ENCODE peak calls at places on chromosomes 12 and 14, in ten cellular contexts. One of them, this sample, is unnamed.

GRCh38 chr14:76324133-76324532 is 51.8 kb upstream of the ESRRB start:
- DNase-seq in pancreas: no peak
- DNase-seq in RWPE1: no peak
- DNase-seq in T47D: no peak
- DNase-seq in SK-N-DZ: no peak
- DNase-seq in effector memory CD4-positive, alpha-beta T cell: no peak
- DNase-seq in T-helper 2 cell: no peak
- DNase-seq in activated CD8-positive, alpha-beta memory T cell treated with anti-CD3 and anti-CD28 coated beads, Interleukin-2, amount 50 U/mL, for 4 hours: no peak
- DNase-seq in hypothalamus: no peak
- DNase-seq in heart left ventricle: no peak
- DNase-seq in this sample: no peak

GRCh38 chr12:100279612-100280244 is 12.8 kb downstream of the SCYL2 start:
- DNase-seq in T-helper 2 cell: no peak
- DNase-seq in effector memory CD4-positive, alpha-beta T cell: no peak
- DNase-seq in hypothalamus: no peak
- DNase-seq in heart left ventricle: no peak
- DNase-seq in RWPE1: no peak
- DNase-seq in T47D: peak; percentile 33
- DNase-seq in activated CD8-positive, alpha-beta memory T cell treated with anti-CD3 and anti-CD28 coated beads, Interleukin-2, amount 50 U/mL, for 4 hours: no peak
- DNase-seq in SK-N-DZ: no peak
- DNase-seq in pancreas: no peak
- DNase-seq in this sample: no peak

GRCh38 chr12:38399711-38400205 is 83.2 kb downstream of the ALG10B start:
- DNase-seq in effector memory CD4-positive, alpha-beta T cell: no peak
- DNase-seq in activated CD8-positive, alpha-beta memory T cell treated with anti-CD3 and anti-CD28 coated beads, Interleukin-2, amount 50 U/mL, for 4 hours: no peak
- DNase-seq in RWPE1: no peak
- DNase-seq in heart left ventricle: no peak
- DNase-seq in T-helper 2 cell: no peak
- DNase-seq in hypothalamus: no peak
- DNase-seq in SK-N-DZ: no peak
- DNase-seq in pancreas: no peak
- DNase-seq in T47D: no peak
- DNase-seq in this sample: no peak

GRCh38 chr14:93543766-93544165 is 113.0 kb downstream of the UNC79 start:
- DNase-seq in heart left ventricle: no peak
- DNase-seq in pancreas: no peak
- DNase-seq in hypothalamus: no peak
- DNase-seq in T47D: no peak
- DNase-seq in RWPE1: no peak
- DNase-seq in activated CD8-positive, alpha-beta memory T cell treated with anti-CD3 and anti-CD28 coated beads, Interleukin-2, amount 50 U/mL, for 4 hours: no peak
- DNase-seq in effector memory CD4-positive, alpha-beta T cell: no peak
- DNase-seq in T-helper 2 cell: no peak
- DNase-seq in SK-N-DZ: peak; percentile 2
- DNase-seq in this sample: peak; percentile 21

GRCh38 chr12:129900306-129900705 is 3.5 kb downstream of the TMEM132D start:
- DNase-seq in activated CD8-positive, alpha-beta memory T cell treated with anti-CD3 and anti-CD28 coated beads, Interleukin-2, amount 50 U/mL, for 4 hours: no peak
- DNase-seq in T47D: no peak
- DNase-seq in T-helper 2 cell: no peak
- DNase-seq in pancreas: no peak
- DNase-seq in RWPE1: no peak
- DNase-seq in heart left ventricle: no peak
- DNase-seq in effector memory CD4-positive, alpha-beta T cell: no peak
- DNase-seq in SK-N-DZ: no peak
- DNase-seq in hypothalamus: no peak
- DNase-seq in this sample: no peak

GRCh38 chr14:30214456-30215090 is 286.9 kb upstream of the PRKD1 start:
- DNase-seq in SK-N-DZ: peak; percentile 72
- DNase-seq in effector memory CD4-positive, alpha-beta T cell: no peak
- DNase-seq in T-helper 2 cell: no peak
- DNase-seq in heart left ventricle: no peak
- DNase-seq in RWPE1: peak; percentile 45
- DNase-seq in activated CD8-positive, alpha-beta memory T cell treated with anti-CD3 and anti-CD28 coated beads, Interleukin-2, amount 50 U/mL, for 4 hours: no peak
- DNase-seq in T47D: peak; percentile 44
- DNase-seq in pancreas: no peak
- DNase-seq in hypothalamus: no peak
- DNase-seq in this sample: peak; percentile 83

GRCh38 chr12:4273651-4274395 is at the start of gene CCND2:
- DNase-seq in SK-N-DZ: no peak
- DNase-seq in heart left ventricle: peak; percentile 94
- DNase-seq in hypothalamus: peak; percentile 76
- DNase-seq in activated CD8-positive, alpha-beta memory T cell treated with anti-CD3 and anti-CD28 coated beads, Interleukin-2, amount 50 U/mL, for 4 hours: peak; percentile 77
- DNase-seq in pancreas: peak; percentile 82
- DNase-seq in effector memory CD4-positive, alpha-beta T cell: peak; percentile 61
- DNase-seq in T47D: no peak
- DNase-seq in RWPE1: peak; percentile 91
- DNase-seq in T-helper 2 cell: peak; percentile 69
- DNase-seq in this sample: peak; percentile 85

GRCh38 chr12:47302111-47302597 is 222.4 kb upstream of the AMIGO2 start:
- DNase-seq in effector memory CD4-positive, alpha-beta T cell: no peak
- DNase-seq in hypothalamus: no peak
- DNase-seq in T-helper 2 cell: no peak
- DNase-seq in activated CD8-positive, alpha-beta memory T cell treated with anti-CD3 and anti-CD28 coated beads, Interleukin-2, amount 50 U/mL, for 4 hours: no peak
- DNase-seq in pancreas: no peak
- DNase-seq in RWPE1: no peak
- DNase-seq in T47D: no peak
- DNase-seq in heart left ventricle: no peak
- DNase-seq in SK-N-DZ: no peak
- DNase-seq in this sample: no peak

GRCh38 chr14:65321370-65321875 is 91.1 kb upstream of the FUT8 start:
- DNase-seq in heart left ventricle: no peak
- DNase-seq in RWPE1: no peak
- DNase-seq in pancreas: no peak
- DNase-seq in T-helper 2 cell: no peak
- DNase-seq in T47D: no peak
- DNase-seq in SK-N-DZ: no peak
- DNase-seq in hypothalamus: no peak
- DNase-seq in effector memory CD4-positive, alpha-beta T cell: no peak
- DNase-seq in activated CD8-positive, alpha-beta memory T cell treated with anti-CD3 and anti-CD28 coated beads, Interleukin-2, amount 50 U/mL, for 4 hours: no peak
- DNase-seq in this sample: no peak

GRCh38 chr12:95653761-95654546 is 102.7 kb upstream of the USP44 start:
- DNase-seq in heart left ventricle: peak; percentile 37
- DNase-seq in SK-N-DZ: no peak
- DNase-seq in T-helper 2 cell: no peak
- DNase-seq in T47D: no peak
- DNase-seq in RWPE1: peak; percentile 85
- DNase-seq in hypothalamus: no peak
- DNase-seq in effector memory CD4-positive, alpha-beta T cell: no peak
- DNase-seq in pancreas: no peak
- DNase-seq in activated CD8-positive, alpha-beta memory T cell treated with anti-CD3 and anti-CD28 coated beads, Interleukin-2, amount 50 U/mL, for 4 hours: no peak
- DNase-seq in this sample: peak; percentile 57

GRCh38 chr12:94284859-94285258 is 136.5 kb downstream of the PLXNC1 start:
- DNase-seq in effector memory CD4-positive, alpha-beta T cell: no peak
- DNase-seq in SK-N-DZ: no peak
- DNase-seq in activated CD8-positive, alpha-beta memory T cell treated with anti-CD3 and anti-CD28 coated beads, Interleukin-2, amount 50 U/mL, for 4 hours: no peak
- DNase-seq in hypothalamus: no peak
- DNase-seq in pancreas: no peak
- DNase-seq in RWPE1: no peak
- DNase-seq in T47D: no peak
- DNase-seq in T-helper 2 cell: no peak
- DNase-seq in heart left ventricle: no peak
- DNase-seq in this sample: no peak

GRCh38 chr12:100504820-100505219 is 31.2 kb downstream of the NR1H4 start:
- DNase-seq in SK-N-DZ: no peak
- DNase-seq in heart left ventricle: no peak
- DNase-seq in hypothalamus: no peak
- DNase-seq in T47D: no peak
- DNase-seq in activated CD8-positive, alpha-beta memory T cell treated with anti-CD3 and anti-CD28 coated beads, Interleukin-2, amount 50 U/mL, for 4 hours: no peak
- DNase-seq in effector memory CD4-positive, alpha-beta T cell: no peak
- DNase-seq in T-helper 2 cell: no peak
- DNase-seq in pancreas: peak; percentile 39
- DNase-seq in RWPE1: no peak
- DNase-seq in this sample: no peak

GRCh38 chr14:90398315-90398811 is 1.5 kb downstream of the CALM1 start:
- DNase-seq in RWPE1: peak; percentile 44
- DNase-seq in SK-N-DZ: peak; percentile 20
- DNase-seq in T47D: peak; percentile 41
- DNase-seq in pancreas: peak; percentile 65
- DNase-seq in hypothalamus: no peak
- DNase-seq in activated CD8-positive, alpha-beta memory T cell treated with anti-CD3 and anti-CD28 coated beads, Interleukin-2, amount 50 U/mL, for 4 hours: peak; percentile 58
- DNase-seq in effector memory CD4-positive, alpha-beta T cell: peak; percentile 47
- DNase-seq in heart left ventricle: peak; percentile 45
- DNase-seq in T-helper 2 cell: peak; percentile 59
- DNase-seq in this sample: no peak

GRCh38 chr12:66189476-66189823 is 436 bp downstream of the IRAK3 start:
- DNase-seq in T47D: no peak
- DNase-seq in activated CD8-positive, alpha-beta memory T cell treated with anti-CD3 and anti-CD28 coated beads, Interleukin-2, amount 50 U/mL, for 4 hours: no peak
- DNase-seq in SK-N-DZ: no peak
- DNase-seq in RWPE1: peak; percentile 7
- DNase-seq in heart left ventricle: peak; percentile 9
- DNase-seq in pancreas: no peak
- DNase-seq in hypothalamus: no peak
- DNase-seq in effector memory CD4-positive, alpha-beta T cell: no peak
- DNase-seq in T-helper 2 cell: no peak
- DNase-seq in this sample: no peak

GRCh38 chr12:14384783-14385638 is 19.5 kb downstream of the ATF7IP start:
- DNase-seq in pancreas: no peak
- DNase-seq in RWPE1: no peak
- DNase-seq in SK-N-DZ: peak; percentile 99
- DNase-seq in effector memory CD4-positive, alpha-beta T cell: peak; percentile 38
- DNase-seq in hypothalamus: peak; percentile 23
- DNase-seq in activated CD8-positive, alpha-beta memory T cell treated with anti-CD3 and anti-CD28 coated beads, Interleukin-2, amount 50 U/mL, for 4 hours: peak; percentile 33
- DNase-seq in T47D: no peak
- DNase-seq in heart left ventricle: peak; percentile 64
- DNase-seq in T-helper 2 cell: peak; percentile 49
- DNase-seq in this sample: peak; percentile 89

GRCh38 chr12:9872743-9873142 is 3.6 kb upstream of the CLEC2B start:
- DNase-seq in hypothalamus: no peak
- DNase-seq in T-helper 2 cell: no peak
- DNase-seq in SK-N-DZ: no peak
- DNase-seq in pancreas: no peak
- DNase-seq in T47D: no peak
- DNase-seq in effector memory CD4-positive, alpha-beta T cell: no peak
- DNase-seq in heart left ventricle: no peak
- DNase-seq in RWPE1: peak; percentile 24
- DNase-seq in activated CD8-positive, alpha-beta memory T cell treated with anti-CD3 and anti-CD28 coated beads, Interleukin-2, amount 50 U/mL, for 4 hours: no peak
- DNase-seq in this sample: no peak

GRCh38 chr12:57145460-57146059 is 1.9 kb downstream of the LRP1-AS start:
- DNase-seq in pancreas: no peak
- DNase-seq in effector memory CD4-positive, alpha-beta T cell: no peak
- DNase-seq in SK-N-DZ: no peak
- DNase-seq in T47D: no peak
- DNase-seq in RWPE1: no peak
- DNase-seq in T-helper 2 cell: no peak
- DNase-seq in activated CD8-positive, alpha-beta memory T cell treated with anti-CD3 and anti-CD28 coated beads, Interleukin-2, amount 50 U/mL, for 4 hours: no peak
- DNase-seq in heart left ventricle: no peak
- DNase-seq in hypothalamus: peak; percentile 42
- DNase-seq in this sample: no peak

GRCh38 chr14:42911642-42912041 is 1305.0 kb downstream of the LRFN5 start:
- DNase-seq in hypothalamus: no peak
- DNase-seq in T47D: no peak
- DNase-seq in effector memory CD4-positive, alpha-beta T cell: no peak
- DNase-seq in pancreas: no peak
- DNase-seq in activated CD8-positive, alpha-beta memory T cell treated with anti-CD3 and anti-CD28 coated beads, Interleukin-2, amount 50 U/mL, for 4 hours: no peak
- DNase-seq in RWPE1: no peak
- DNase-seq in SK-N-DZ: no peak
- DNase-seq in heart left ventricle: no peak
- DNase-seq in T-helper 2 cell: no peak
- DNase-seq in this sample: no peak

GRCh38 chr12:104219908-104220404 is 4.4 kb downstream of the TXNRD1 start:
- DNase-seq in T-helper 2 cell: peak; percentile 18
- DNase-seq in activated CD8-positive, alpha-beta memory T cell treated with anti-CD3 and anti-CD28 coated beads, Interleukin-2, amount 50 U/mL, for 4 hours: peak; percentile 39
- DNase-seq in hypothalamus: no peak
- DNase-seq in RWPE1: peak; percentile 96
- DNase-seq in SK-N-DZ: peak; percentile 43
- DNase-seq in pancreas: no peak
- DNase-seq in effector memory CD4-positive, alpha-beta T cell: peak; percentile 14
- DNase-seq in heart left ventricle: no peak
- DNase-seq in T47D: peak; percentile 59
- DNase-seq in this sample: peak; percentile 79

GRCh38 chr14:56207626-56208297 is 89.6 kb downstream of the PELI2 start:
- DNase-seq in SK-N-DZ: peak; percentile 78
- DNase-seq in pancreas: no peak
- DNase-seq in T47D: no peak
- DNase-seq in heart left ventricle: no peak
- DNase-seq in T-helper 2 cell: no peak
- DNase-seq in activated CD8-positive, alpha-beta memory T cell treated with anti-CD3 and anti-CD28 coated beads, Interleukin-2, amount 50 U/mL, for 4 hours: no peak
- DNase-seq in hypothalamus: no peak
- DNase-seq in effector memory CD4-positive, alpha-beta T cell: no peak
- DNase-seq in RWPE1: no peak
- DNase-seq in this sample: no peak

GRCh38 chr12:121523741-121524140 is 57.1 kb downstream of the KDM2B start:
- DNase-seq in SK-N-DZ: no peak
- DNase-seq in effector memory CD4-positive, alpha-beta T cell: no peak
- DNase-seq in hypothalamus: peak; percentile 13
- DNase-seq in pancreas: no peak
- DNase-seq in T47D: no peak
- DNase-seq in RWPE1: no peak
- DNase-seq in activated CD8-positive, alpha-beta memory T cell treated with anti-CD3 and anti-CD28 coated beads, Interleukin-2, amount 50 U/mL, for 4 hours: no peak
- DNase-seq in T-helper 2 cell: no peak
- DNase-seq in heart left ventricle: no peak
- DNase-seq in this sample: no peak

GRCh38 chr12:39723831-39724230 is 104.2 kb upstream of the ABCD2 start:
- DNase-seq in hypothalamus: no peak
- DNase-seq in T-helper 2 cell: no peak
- DNase-seq in RWPE1: peak; percentile 57
- DNase-seq in T47D: no peak
- DNase-seq in effector memory CD4-positive, alpha-beta T cell: no peak
- DNase-seq in activated CD8-positive, alpha-beta memory T cell treated with anti-CD3 and anti-CD28 coated beads, Interleukin-2, amount 50 U/mL, for 4 hours: no peak
- DNase-seq in pancreas: no peak
- DNase-seq in heart left ventricle: no peak
- DNase-seq in SK-N-DZ: no peak
- DNase-seq in this sample: peak; percentile 45

GRCh38 chr12:57625261-57626032 is 7.6 kb downstream of the B4GALNT1 start:
- DNase-seq in heart left ventricle: no peak
- DNase-seq in pancreas: no peak
- DNase-seq in SK-N-DZ: no peak
- DNase-seq in RWPE1: no peak
- DNase-seq in effector memory CD4-positive, alpha-beta T cell: no peak
- DNase-seq in hypothalamus: no peak
- DNase-seq in T47D: no peak
- DNase-seq in activated CD8-positive, alpha-beta memory T cell treated with anti-CD3 and anti-CD28 coated beads, Interleukin-2, amount 50 U/mL, for 4 hours: no peak
- DNase-seq in T-helper 2 cell: no peak
- DNase-seq in this sample: no peak

GRCh38 chr12:83827193-83827592 is 1085.4 kb downstream of the SLC6A15 start:
- DNase-seq in effector memory CD4-positive, alpha-beta T cell: no peak
- DNase-seq in activated CD8-positive, alpha-beta memory T cell treated with anti-CD3 and anti-CD28 coated beads, Interleukin-2, amount 50 U/mL, for 4 hours: no peak
- DNase-seq in RWPE1: no peak
- DNase-seq in pancreas: no peak
- DNase-seq in heart left ventricle: no peak
- DNase-seq in T-helper 2 cell: no peak
- DNase-seq in SK-N-DZ: no peak
- DNase-seq in hypothalamus: no peak
- DNase-seq in T47D: no peak
- DNase-seq in this sample: no peak

GRCh38 chr12:124774054-124774461 is 89.6 kb downstream of the SCARB1 start:
- DNase-seq in T-helper 2 cell: no peak
- DNase-seq in T47D: no peak
- DNase-seq in effector memory CD4-positive, alpha-beta T cell: no peak
- DNase-seq in pancreas: no peak
- DNase-seq in hypothalamus: no peak
- DNase-seq in activated CD8-positive, alpha-beta memory T cell treated with anti-CD3 and anti-CD28 coated beads, Interleukin-2, amount 50 U/mL, for 4 hours: no peak
- DNase-seq in RWPE1: no peak
- DNase-seq in heart left ventricle: no peak
- DNase-seq in SK-N-DZ: peak; percentile 56
- DNase-seq in this sample: no peak

GRCh38 chr12:26264215-26264838 is 69.0 kb downstream of the SSPN start:
- DNase-seq in SK-N-DZ: no peak
- DNase-seq in effector memory CD4-positive, alpha-beta T cell: no peak
- DNase-seq in activated CD8-positive, alpha-beta memory T cell treated with anti-CD3 and anti-CD28 coated beads, Interleukin-2, amount 50 U/mL, for 4 hours: no peak
- DNase-seq in RWPE1: no peak
- DNase-seq in heart left ventricle: no peak
- DNase-seq in hypothalamus: no peak
- DNase-seq in T-helper 2 cell: no peak
- DNase-seq in T47D: no peak
- DNase-seq in pancreas: no peak
- DNase-seq in this sample: no peak

GRCh38 chr14:74619672-74620131 is 7.7 kb upstream of the LTBP2 start:
- DNase-seq in activated CD8-positive, alpha-beta memory T cell treated with anti-CD3 and anti-CD28 coated beads, Interleukin-2, amount 50 U/mL, for 4 hours: no peak
- DNase-seq in SK-N-DZ: no peak
- DNase-seq in pancreas: no peak
- DNase-seq in T-helper 2 cell: no peak
- DNase-seq in T47D: no peak
- DNase-seq in heart left ventricle: peak; percentile 76
- DNase-seq in hypothalamus: no peak
- DNase-seq in effector memory CD4-positive, alpha-beta T cell: no peak
- DNase-seq in RWPE1: peak; percentile 45
- DNase-seq in this sample: peak; percentile 95

GRCh38 chr12:77047341-77048202 is 17.8 kb downstream of the E2F7 start:
- DNase-seq in effector memory CD4-positive, alpha-beta T cell: no peak
- DNase-seq in hypothalamus: no peak
- DNase-seq in activated CD8-positive, alpha-beta memory T cell treated with anti-CD3 and anti-CD28 coated beads, Interleukin-2, amount 50 U/mL, for 4 hours: no peak
- DNase-seq in SK-N-DZ: no peak
- DNase-seq in RWPE1: no peak
- DNase-seq in T47D: no peak
- DNase-seq in T-helper 2 cell: no peak
- DNase-seq in heart left ventricle: no peak
- DNase-seq in pancreas: no peak
- DNase-seq in this sample: no peak

This sample was measured in fibroblast of the conjunctiva.